ENCODE peak calls at places on chromosome 12, in ten cellular contexts. N, J, Z, H, D, S, E, M, Q and P are unnamed samples.

GRCh38 chr12:103858953-103859601 is 18.0 kb upstream of the NT5DC3 start:
- DNase-seq in D (no peak), H (peak; percentile 66), S (peak; percentile 98), M (peak; percentile 24), Z (no peak), J (peak; percentile 97), Q (peak; percentile 68), N (peak; percentile 87), E (no peak), P (peak; percentile 63)

GRCh38 chr12:5170894-5171293 is 127.2 kb downstream of the KCNA5 start:
- DNase-seq in M (no peak), Q (no peak), E (no peak), N (no peak), Z (no peak), J (no peak), D (no peak), H (no peak), S (peak; percentile 41), P (no peak)

GRCh38 chr12:70221626-70222025 is 21.6 kb upstream of the CNOT2 start:
- DNase-seq in D (no peak), Q (no peak), Z (no peak), E (no peak), M (no peak), N (no peak), S (no peak), H (no peak), J (no peak), P (no peak)

GRCh38 chr12:103785243-103786031 is 55.6 kb downstream of the NT5DC3 start:
- DNase-seq in J (peak; percentile 47), E (no peak), M (no peak), S (no peak), D (no peak), Z (no peak), Q (no peak), N (no peak), H (no peak), P (no peak)

GRCh38 chr12:119036878-119037493 is 55.6 kb downstream of the SRRM4 start:
- DNase-seq in D (peak; percentile 15), S (no peak), H (no peak), N (peak; percentile 13), M (peak; percentile 89), Q (no peak), J (peak; percentile 51), E (peak; percentile 18), Z (no peak), P (no peak)

GRCh38 chr12:93722757-93723567 is 45.8 kb downstream of the CRADD start:
- DNase-seq in Q (no peak), D (peak; percentile 53), S (no peak), E (no peak), J (peak; percentile 79), H (no peak), Z (no peak), M (no peak), N (no peak), P (no peak)

GRCh38 chr12:112458751-112459150 is 40.0 kb downstream of the PTPN11 start:
- DNase-seq in J (no peak), H (no peak), N (no peak), Q (no peak), E (no peak), Z (no peak), D (no peak), M (no peak), S (no peak), P (no peak)

GRCh38 chr12:91023326-91024004 is 18.7 kb upstream of the EPYC start:
- DNase-seq in M (no peak), J (peak; percentile 82), Q (no peak), D (no peak), N (peak; percentile 57), H (no peak), E (peak; percentile 74), S (peak; percentile 90), Z (no peak), P (no peak)

GRCh38 chr12:132776816-132777568 is 15.4 kb upstream of the ANKLE2 start:
- DNase-seq in J (no peak), Z (no peak), E (no peak), N (peak; percentile 90), Q (no peak), M (no peak), H (no peak), D (no peak), S (peak; percentile 76), P (peak; percentile 82)

GRCh38 chr12:124842073-124842749 is 21.5 kb downstream of the SCARB1 start:
- DNase-seq in H (no peak), Z (no peak), D (no peak), J (no peak), S (no peak), Q (no peak), E (no peak), M (peak; percentile 58), N (peak; percentile 20), P (peak; percentile 63)

GRCh38 chr12:106142591-106143261 is 4.0 kb upstream of the NUAK1 start:
- DNase-seq in J (no peak), S (no peak), H (no peak), E (no peak), N (no peak), M (peak; percentile 47), Q (no peak), D (no peak), Z (no peak), P (no peak)

GRCh38 chr12:25734529-25735180 is 181.6 kb upstream of the LMNTD1 start:
- DNase-seq in Z (no peak), S (no peak), M (no peak), D (no peak), H (no peak), N (no peak), E (no peak), Q (no peak), J (no peak), P (no peak)

GRCh38 chr12:43728117-43728516 is 30.5 kb downstream of the PUS7L start:
- DNase-seq in Q (no peak), Z (no peak), H (no peak), D (no peak), N (peak; percentile 15), M (no peak), E (peak; percentile 12), J (peak; percentile 23), S (no peak), P (no peak)

DNA sequence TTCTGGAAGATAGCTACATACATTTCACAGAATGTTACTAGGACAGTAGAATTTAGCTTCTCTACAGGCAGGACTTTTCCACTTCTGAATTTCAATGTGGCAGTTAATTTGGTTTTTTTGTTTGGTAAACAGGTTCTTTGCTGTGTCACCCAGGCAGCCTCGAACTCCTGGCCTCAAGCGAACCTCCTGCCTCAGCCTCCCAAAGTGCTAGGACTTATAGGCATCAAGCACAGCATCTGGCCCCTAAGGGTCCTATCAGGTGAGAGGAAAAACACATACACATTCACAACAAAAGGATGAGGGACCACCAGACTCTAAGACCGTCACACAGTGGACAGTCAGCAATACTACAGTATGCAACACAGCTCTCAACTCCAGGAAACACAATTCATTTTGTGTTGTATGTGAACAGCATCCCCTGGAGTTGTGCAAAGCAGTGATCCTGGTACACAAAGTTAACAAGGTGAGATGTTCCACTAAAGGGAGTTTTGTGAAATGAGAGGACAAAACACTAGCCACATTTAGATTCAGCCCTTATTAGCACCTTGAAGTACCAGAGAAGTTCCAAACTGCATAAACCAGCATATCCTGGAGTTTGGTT is 6.9 kb downstream of the ATP2B1 start:
- DNase-seq in Q (no peak), N (no peak), M (no peak), D (no peak), J (no peak), S (no peak), Z (no peak), H (no peak), E (no peak), P (no peak)
- H3K4me1 ChIP-seq in Q (no peaks in the 10 kb centered on the region), N (no peaks in the 10 kb centered on the region), M (no peaks in the 10 kb centered on the region), D (peaks cover 12% of the 10 kb centered on the region), J (peaks cover 14% of the 10 kb centered on the region), S (no peaks in the 10 kb centered on the region), Z (peaks cover 28% of the 10 kb centered on the region), H (peaks cover 48% of the 10 kb centered on the region), E (peaks cover 3% of the 10 kb centered on the region), P (peaks cover 2% of the 10 kb centered on the region)

GRCh38 chr12:92544321-92544720 is 158.5 kb upstream of the PLEKHG7 start:
- DNase-seq in D (no peak), H (no peak), S (no peak), E (peak; percentile 40), N (no peak), J (no peak), M (no peak), Q (no peak), Z (no peak), P (no peak)
- H3K4me1 ChIP-seq in D (peaks cover 81% of the 10 kb centered on the region), H (peaks cover 38% of the 10 kb centered on the region), S (peaks cover 7% of the 10 kb centered on the region), E (peaks cover 64% of the 10 kb centered on the region), N (peaks cover 22% of the 10 kb centered on the region), J (peaks cover 8% of the 10 kb centered on the region), M (peaks cover 11% of the 10 kb centered on the region), Q (no peaks in the 10 kb centered on the region), Z (peaks cover 27% of the 10 kb centered on the region), P (peaks cover 12% of the 10 kb centered on the region)

GRCh38 chr12:52155048-52155868 is 36.6 kb downstream of the KRT80 start:
- DNase-seq in H (no peak), M (peak; percentile 50), N (no peak), D (no peak), Z (no peak), J (peak; percentile 68), E (no peak), S (no peak), Q (no peak), P (peak; percentile 48)
- H3K4me1 ChIP-seq in H (peaks cover 18% of the 10 kb centered on the region), M (no peaks in the 10 kb centered on the region), N (no peaks in the 10 kb centered on the region), D (no peaks in the 10 kb centered on the region), Z (peaks cover 61% of the 10 kb centered on the region), J (peaks cover 9% of the 10 kb centered on the region), E (no peaks in the 10 kb centered on the region), S (no peaks in the 10 kb centered on the region), Q (no peaks in the 10 kb centered on the region), P (peaks cover under 1% of the 10 kb centered on the region)

GRCh38 chr12:53536962-53537361 is 29.7 kb upstream of the NPFF start:
- DNase-seq in Z (no peak), N (no peak), H (peak; percentile 37), J (no peak), D (no peak), E (no peak), S (no peak), M (no peak), Q (no peak), P (no peak)

GRCh38 chr12:53539526-53539925 is 32.2 kb upstream of the NPFF start:
- DNase-seq in H (no peak), E (no peak), Q (no peak), M (no peak), D (no peak), Z (no peak), N (no peak), J (no peak), S (no peak), P (no peak)

GRCh38 chr12:53533476-53533875 is 26.2 kb upstream of the NPFF start:
- DNase-seq in Z (peak; percentile 1), J (no peak), M (no peak), D (no peak), E (no peak), Q (no peak), S (no peak), H (no peak), N (no peak), P (no peak)

GRCh38 chr12:53543539-53543938 is 36.3 kb upstream of the NPFF start:
- DNase-seq in Q (no peak), N (peak; percentile 84), S (peak; percentile 73), Z (no peak), J (peak; percentile 89), E (peak; percentile 76), H (peak; percentile 45), M (peak; percentile 84), D (peak; percentile 49), P (peak; percentile 79)

GRCh38 chr12:53538209-53538689 is 31.0 kb upstream of the NPFF start:
- DNase-seq in M (peak; percentile 58), Q (no peak), H (no peak), E (no peak), D (peak; percentile 40), Z (no peak), S (peak; percentile 68), N (peak; percentile 93), J (peak; percentile 68), P (no peak)
- H3K4me1 ChIP-seq in M (no peaks in the 10 kb centered on the region), Q (no peaks in the 10 kb centered on the region), H (peaks cover 10% of the 10 kb centered on the region), E (no peaks in the 10 kb centered on the region), D (peaks cover 24% of the 10 kb centered on the region), Z (peaks cover 23% of the 10 kb centered on the region), S (peaks cover 2% of the 10 kb centered on the region), N (no peaks in the 10 kb centered on the region), J (peaks cover 8% of the 10 kb centered on the region), P (no peaks in the 10 kb centered on the region)